ENCODE peak calls at places on chromosomes 12 and 14, in ten cellular contexts. One of them, this sample, is unnamed.

GRCh38 chr12:118183711-118184110 is 47.8 kb downstream of the PEBP1 start:
- DNase-seq in BJ: no peak
- DNase-seq in GM20000: no peak
- DNase-seq in psoas muscle: no peak
- DNase-seq in progenitor cell of endocrine pancreas: no peak
- DNase-seq in colonic mucosa: no peak
- DNase-seq in astrocyte: no peak
- DNase-seq in AG09309: no peak
- DNase-seq in keratinocyte: no peak
- DNase-seq in CD8-positive, alpha-beta T cell: no peak
- DNase-seq in this sample: no peak

GRCh38 chr12:24554612-24555300 is 394.1 kb downstream of the BCAT1 start:
- DNase-seq in BJ: no peak
- DNase-seq in GM20000: no peak
- DNase-seq in psoas muscle: no peak
- DNase-seq in progenitor cell of endocrine pancreas: no peak
- DNase-seq in colonic mucosa: no peak
- DNase-seq in astrocyte: no peak
- DNase-seq in AG09309: no peak
- DNase-seq in keratinocyte: no peak
- DNase-seq in CD8-positive, alpha-beta T cell: no peak
- DNase-seq in this sample: no peak

GRCh38 chr12:4140607-4141301 is 132.8 kb upstream of the CCND2 start:
- DNase-seq in BJ: no peak
- DNase-seq in GM20000: no peak
- DNase-seq in psoas muscle: no peak
- DNase-seq in progenitor cell of endocrine pancreas: no peak
- DNase-seq in colonic mucosa: no peak
- DNase-seq in astrocyte: no peak
- DNase-seq in AG09309: no peak
- DNase-seq in keratinocyte: no peak
- DNase-seq in CD8-positive, alpha-beta T cell: no peak
- DNase-seq in this sample: no peak

GRCh38 chr14:92455231-92455630 is 58.4 kb upstream of the RIN3 start:
- DNase-seq in BJ: no peak
- DNase-seq in GM20000: no peak
- DNase-seq in psoas muscle: no peak
- DNase-seq in progenitor cell of endocrine pancreas: no peak
- DNase-seq in colonic mucosa: no peak
- DNase-seq in astrocyte: no peak
- DNase-seq in AG09309: no peak
- DNase-seq in keratinocyte: no peak
- DNase-seq in CD8-positive, alpha-beta T cell: no peak
- DNase-seq in this sample: no peak

GRCh38 chr14:65179918-65180724 is 77.8 kb upstream of the MAX start:
- DNase-seq in BJ: no peak
- DNase-seq in GM20000: peak
- DNase-seq in psoas muscle: peak
- DNase-seq in progenitor cell of endocrine pancreas: no peak
- DNase-seq in colonic mucosa: peak
- DNase-seq in astrocyte: peak
- DNase-seq in AG09309: peak
- DNase-seq in keratinocyte: peak
- DNase-seq in CD8-positive, alpha-beta T cell: no peak
- DNase-seq in this sample: no peak

GRCh38 chr12:55707841-55708694 is at the start of gene ITGA7:
- DNase-seq in BJ: no peak
- DNase-seq in GM20000: peak
- DNase-seq in psoas muscle: peak
- DNase-seq in progenitor cell of endocrine pancreas: peak
- DNase-seq in colonic mucosa: peak
- DNase-seq in astrocyte: no peak
- DNase-seq in AG09309: no peak
- DNase-seq in keratinocyte: no peak
- DNase-seq in CD8-positive, alpha-beta T cell: peak
- DNase-seq in this sample: no peak

GRCh38 chr12:102527256-102527720 is 46.9 kb upstream of the IGF1 start:
- DNase-seq in BJ: no peak
- DNase-seq in GM20000: no peak
- DNase-seq in psoas muscle: no peak
- DNase-seq in progenitor cell of endocrine pancreas: no peak
- DNase-seq in colonic mucosa: no peak
- DNase-seq in astrocyte: peak
- DNase-seq in AG09309: peak
- DNase-seq in keratinocyte: no peak
- DNase-seq in CD8-positive, alpha-beta T cell: no peak
- DNase-seq in this sample: no peak

GRCh38 chr14:95185452-95186392 is 28.4 kb upstream of the DICER1 start:
- DNase-seq in BJ: no peak
- DNase-seq in GM20000: no peak
- DNase-seq in psoas muscle: peak
- DNase-seq in progenitor cell of endocrine pancreas: no peak
- DNase-seq in colonic mucosa: peak
- DNase-seq in astrocyte: no peak
- DNase-seq in AG09309: no peak
- DNase-seq in keratinocyte: no peak
- DNase-seq in CD8-positive, alpha-beta T cell: no peak
- DNase-seq in this sample: peak

DNA sequence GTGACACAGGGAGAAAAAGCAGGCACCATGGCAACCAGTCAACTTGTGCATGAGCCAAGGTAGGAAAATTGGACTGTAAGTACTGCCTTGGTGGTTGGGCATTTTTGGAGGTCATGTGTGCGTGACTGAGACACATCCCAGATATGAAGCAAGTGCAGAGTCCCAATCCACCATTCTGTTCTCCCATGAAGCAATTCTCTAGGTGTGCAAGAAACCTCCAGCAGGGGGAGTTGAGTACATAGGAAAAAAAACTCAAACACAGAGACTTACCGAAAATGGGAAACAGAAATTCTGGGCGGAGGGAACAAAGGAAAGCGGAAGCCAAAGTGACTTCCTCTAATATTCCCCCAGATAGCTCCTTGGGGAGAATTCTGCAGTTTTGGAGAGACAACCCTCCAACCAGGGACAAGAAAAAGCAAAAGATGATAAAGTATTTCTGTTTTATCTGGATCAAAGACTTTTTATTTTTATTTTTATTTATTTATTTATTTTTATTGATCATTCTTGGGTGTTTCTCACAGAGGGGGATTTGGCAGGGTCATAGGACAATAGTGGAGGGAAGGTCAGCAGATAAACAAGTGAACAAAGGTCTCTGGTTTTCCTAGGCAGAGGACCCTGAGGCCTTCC is 76.9 kb downstream of the APOBEC1 start:
- DNase-seq in BJ: no peak
- DNase-seq in GM20000: peak
- DNase-seq in psoas muscle: no peak
- DNase-seq in progenitor cell of endocrine pancreas: no peak
- DNase-seq in colonic mucosa: peak
- DNase-seq in astrocyte: no peak
- DNase-seq in AG09309: peak
- DNase-seq in keratinocyte: peak
- DNase-seq in CD8-positive, alpha-beta T cell: peak
- DNase-seq in this sample: peak
- TF ChIP-seq CTCF in BJ: peak
- TF ChIP-seq CTCF in GM20000: peak
- TF ChIP-seq CTCF in psoas muscle: peak
- TF ChIP-seq CTCF in progenitor cell of endocrine pancreas: peak
- TF ChIP-seq CTCF in colonic mucosa: peak
- TF ChIP-seq CTCF in astrocyte: peak
- TF ChIP-seq CTCF in AG09309: peak
- TF ChIP-seq CTCF in keratinocyte: peak
- TF ChIP-seq CTCF in CD8-positive, alpha-beta T cell: peak
- TF ChIP-seq CTCF in this sample: peak

GRCh38 chr14:104725772-104726548 is 1.9 kb downstream of the ADSS1 start:
- DNase-seq in BJ: no peak
- DNase-seq in GM20000: no peak
- DNase-seq in psoas muscle: peak
- DNase-seq in progenitor cell of endocrine pancreas: no peak
- DNase-seq in colonic mucosa: no peak
- DNase-seq in astrocyte: no peak
- DNase-seq in AG09309: no peak
- DNase-seq in keratinocyte: no peak
- DNase-seq in CD8-positive, alpha-beta T cell: no peak
- DNase-seq in this sample: no peak

GRCh38 chr14:104726600-104727451 is 2.8 kb downstream of the ADSS1 start:
- DNase-seq in BJ: no peak
- DNase-seq in GM20000: no peak
- DNase-seq in psoas muscle: no peak
- DNase-seq in progenitor cell of endocrine pancreas: no peak
- DNase-seq in colonic mucosa: no peak
- DNase-seq in astrocyte: no peak
- DNase-seq in AG09309: no peak
- DNase-seq in keratinocyte: no peak
- DNase-seq in CD8-positive, alpha-beta T cell: no peak
- DNase-seq in this sample: no peak

GRCh38 chr14:104724407-104724980 is 465 bp downstream of the ADSS1 start:
- DNase-seq in BJ: no peak
- DNase-seq in GM20000: no peak
- DNase-seq in psoas muscle: peak
- DNase-seq in progenitor cell of endocrine pancreas: no peak
- DNase-seq in colonic mucosa: peak
- DNase-seq in astrocyte: no peak
- DNase-seq in AG09309: no peak
- DNase-seq in keratinocyte: no peak
- DNase-seq in CD8-positive, alpha-beta T cell: no peak
- DNase-seq in this sample: no peak

GRCh38 chr14:104723651-104724406 is at the start of gene ADSS1:
- DNase-seq in BJ: no peak
- DNase-seq in GM20000: peak
- DNase-seq in psoas muscle: peak
- DNase-seq in progenitor cell of endocrine pancreas: no peak
- DNase-seq in colonic mucosa: peak
- DNase-seq in astrocyte: no peak
- DNase-seq in AG09309: no peak
- DNase-seq in keratinocyte: no peak
- DNase-seq in CD8-positive, alpha-beta T cell: peak
- DNase-seq in this sample: no peak

DNA sequence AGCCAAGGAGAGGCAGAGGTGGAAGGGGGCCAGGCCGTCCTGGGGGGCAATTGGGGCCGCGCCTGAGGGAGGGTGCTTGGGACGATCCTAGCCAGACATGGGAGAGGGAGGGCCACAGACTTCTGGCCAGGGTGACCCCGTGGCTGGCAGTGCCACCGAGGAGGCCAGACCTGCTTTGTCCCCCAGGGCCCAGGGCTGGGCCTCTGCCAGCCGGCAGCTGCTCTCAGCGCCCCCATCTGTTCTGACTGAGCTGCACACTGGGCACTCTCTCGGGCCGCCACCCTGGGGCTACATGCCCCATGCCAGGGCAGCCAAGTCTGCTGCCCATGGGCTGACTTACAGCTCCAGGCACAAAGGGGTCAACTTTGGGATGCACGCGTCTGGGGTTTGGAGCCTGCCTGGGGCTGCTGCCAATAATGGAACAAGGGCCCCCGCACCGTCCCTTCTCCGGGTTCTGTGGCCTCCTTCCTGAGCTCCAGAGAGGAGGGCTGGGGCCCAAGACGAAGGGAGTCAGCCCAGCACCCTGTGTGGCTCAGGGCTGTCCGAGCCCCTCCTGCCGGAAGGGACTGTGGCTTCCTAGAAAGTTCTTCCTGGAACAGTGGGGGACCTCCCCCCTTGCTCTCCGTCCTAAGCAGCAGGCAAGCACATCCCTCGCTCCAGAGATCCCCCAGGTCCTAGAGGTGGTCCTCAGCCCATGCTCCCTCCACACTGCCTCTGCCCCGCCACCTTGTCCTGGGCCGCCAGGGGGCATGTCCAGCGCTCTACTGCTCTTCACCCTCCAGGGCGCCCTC is 1.1 kb downstream of the ADSS1 start:
- DNase-seq in BJ: no peak
- DNase-seq in GM20000: no peak
- DNase-seq in psoas muscle: peak
- DNase-seq in progenitor cell of endocrine pancreas: no peak
- DNase-seq in colonic mucosa: no peak
- DNase-seq in astrocyte: no peak
- DNase-seq in AG09309: no peak
- DNase-seq in keratinocyte: no peak
- DNase-seq in CD8-positive, alpha-beta T cell: no peak
- DNase-seq in this sample: no peak
- TF ChIP-seq CTCF in BJ: peak
- TF ChIP-seq CTCF in GM20000: no peak
- TF ChIP-seq CTCF in psoas muscle: peak
- TF ChIP-seq CTCF in progenitor cell of endocrine pancreas: no peak
- TF ChIP-seq CTCF in colonic mucosa: no peak
- TF ChIP-seq CTCF in astrocyte: peak
- TF ChIP-seq CTCF in AG09309: peak
- TF ChIP-seq CTCF in keratinocyte: peak
- TF ChIP-seq CTCF in CD8-positive, alpha-beta T cell: no peak
- TF ChIP-seq CTCF in this sample: no peak

DNA sequence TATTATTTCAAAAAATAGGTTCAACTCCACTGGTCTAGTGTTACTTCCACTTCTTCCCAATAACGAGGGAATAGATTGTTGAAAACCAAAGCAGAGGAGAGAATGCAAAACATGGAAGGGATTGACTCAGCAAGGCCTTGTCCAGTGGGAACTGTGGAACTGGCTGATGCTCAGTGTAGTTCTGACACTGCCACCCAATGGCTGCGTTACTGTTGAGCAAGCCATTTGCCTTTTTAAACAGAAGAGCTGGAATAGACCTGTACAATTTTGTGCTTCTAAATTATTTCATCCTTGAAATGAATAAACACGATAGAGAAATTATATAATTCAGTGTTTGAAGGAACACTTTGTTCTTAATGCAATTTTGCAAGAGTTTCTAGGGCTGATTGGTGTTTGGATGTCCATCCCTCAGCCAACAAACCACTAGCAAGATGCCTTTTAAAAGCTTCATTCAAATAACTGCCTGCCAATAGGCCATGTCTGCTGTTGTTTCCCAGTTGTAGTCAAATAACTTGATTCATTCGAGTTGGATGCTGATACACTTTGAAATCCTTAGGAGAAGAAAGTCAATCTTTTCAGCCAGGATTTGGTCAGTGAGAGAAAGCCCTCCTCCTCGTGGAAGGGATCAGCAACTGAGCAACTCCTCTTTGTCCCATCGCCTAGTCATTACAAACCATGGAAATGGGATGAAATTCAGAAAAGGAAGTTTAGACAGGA is 7.2 kb upstream of the MGP start:
- DNase-seq in BJ: no peak
- DNase-seq in GM20000: no peak
- DNase-seq in psoas muscle: peak
- DNase-seq in progenitor cell of endocrine pancreas: no peak
- DNase-seq in colonic mucosa: no peak
- DNase-seq in astrocyte: no peak
- DNase-seq in AG09309: no peak
- DNase-seq in keratinocyte: no peak
- DNase-seq in CD8-positive, alpha-beta T cell: no peak
- DNase-seq in this sample: no peak
- TF ChIP-seq CTCF in BJ: no peak
- TF ChIP-seq CTCF in GM20000: no peak
- TF ChIP-seq CTCF in psoas muscle: no peak
- TF ChIP-seq CTCF in progenitor cell of endocrine pancreas: no peak
- TF ChIP-seq CTCF in colonic mucosa: no peak
- TF ChIP-seq CTCF in astrocyte: no peak
- TF ChIP-seq CTCF in AG09309: peak
- TF ChIP-seq CTCF in keratinocyte: peak
- TF ChIP-seq CTCF in CD8-positive, alpha-beta T cell: no peak
- TF ChIP-seq CTCF in this sample: no peak

DNA sequence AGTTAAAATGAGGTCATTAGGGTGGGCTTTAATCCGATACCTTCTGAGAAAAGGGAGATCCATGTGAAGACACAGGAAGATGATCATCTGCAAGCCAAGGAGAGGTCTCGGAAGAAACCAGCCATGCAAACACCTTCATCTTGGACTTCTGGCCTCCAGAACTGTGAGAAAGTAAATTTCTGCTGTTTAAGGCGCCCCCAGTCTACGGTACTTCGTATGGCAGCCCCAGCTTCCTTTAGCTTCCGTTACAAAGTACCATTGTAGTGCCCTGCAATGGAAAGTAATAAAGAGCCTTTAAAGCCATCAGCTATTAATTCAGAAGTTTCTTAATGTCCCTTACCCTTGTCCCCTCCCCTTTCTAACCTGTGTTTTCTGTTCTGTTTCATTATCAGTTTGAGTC is 308.1 kb downstream of the AACS start:
- DNase-seq in BJ: no peak
- DNase-seq in GM20000: no peak
- DNase-seq in psoas muscle: no peak
- DNase-seq in progenitor cell of endocrine pancreas: no peak
- DNase-seq in colonic mucosa: no peak
- DNase-seq in astrocyte: no peak
- DNase-seq in AG09309: no peak
- DNase-seq in keratinocyte: no peak
- DNase-seq in CD8-positive, alpha-beta T cell: no peak
- DNase-seq in this sample: no peak
- TF ChIP-seq CTCF in BJ: no peak
- TF ChIP-seq CTCF in GM20000: no peak
- TF ChIP-seq CTCF in psoas muscle: no peak
- TF ChIP-seq CTCF in progenitor cell of endocrine pancreas: no peak
- TF ChIP-seq CTCF in colonic mucosa: no peak
- TF ChIP-seq CTCF in astrocyte: no peak
- TF ChIP-seq CTCF in AG09309: no peak
- TF ChIP-seq CTCF in keratinocyte: no peak
- TF ChIP-seq CTCF in CD8-positive, alpha-beta T cell: no peak
- TF ChIP-seq CTCF in this sample: no peak

This sample was measured in CD14-positive monocyte.